ENCODE peak calls at places on chromosomes 7 and 10, in five cellular contexts. Y is adrenal gland, X is ascending aorta, L is hepatocyte, R is cardiac fibroblast. M is an unnamed sample.

GRCh38 chr7:4215176-4215720 is 466.8 kb upstream of the FOXK1 start:
- DNase-seq in L (no peak), R (no peak), Y (no peak), X (no peak), M (no peak)

GRCh38 chr10:112491144-112491543 is 44.1 kb downstream of the VTI1A start:
- DNase-seq in Y (no peak), R (peak), L (no peak), X (no peak), M (no peak)

GRCh38 chr10:63711866-63712716 is 190.9 kb downstream of the REEP3 start:
- DNase-seq in L (peak), Y (peak), R (peak), X (peak), M (peak)

GRCh38 chr7:25288536-25289283 is 60.4 kb upstream of the NPVF start:
- DNase-seq in Y (no peak), L (peak), X (no peak), R (no peak), M (no peak)

GRCh38 chr7:55366461-55367138 is 1.5 kb downstream of the LANCL2 start:
- DNase-seq in X (no peak), R (peak), L (no peak), Y (no peak), M (peak)

GRCh38 chr10:120483006-120483405 is 26.0 kb downstream of the PLPP4 start:
- DNase-seq in L (no peak), R (no peak), Y (no peak), X (no peak), M (no peak)

GRCh38 chr10:49508249-49508648 is 30.7 kb downstream of the ERCC6 start:
- DNase-seq in L (no peak), R (no peak), X (no peak), Y (no peak), M (no peak)

GRCh38 chr10:93138113-93138870 is 64.6 kb downstream of the CYP26A1 start:
- DNase-seq in Y (no peak), X (no peak), L (no peak), R (no peak), M (peak)

GRCh38 chr7:17142831-17143541 is 155.5 kb upstream of the AHR start:
- DNase-seq in X (no peak), L (no peak), Y (no peak), R (peak), M (peak)

GRCh38 chr10:6311700-6312330 is 109.1 kb downstream of the PFKFB3 start:
- DNase-seq in X (no peak), L (no peak), Y (no peak), R (no peak), M (no peak)

GRCh38 chr7:68726386-68726785 is 871.9 kb upstream of the AUTS2 start:
- DNase-seq in Y (peak), R (no peak), X (no peak), L (no peak), M (no peak)

GRCh38 chr7:47601119-47601880 is 19.4 kb upstream of the TNS3 start:
- DNase-seq in L (no peak), X (no peak), R (peak), Y (no peak), M (peak)

GRCh38 chr7:82241371-82241770 is 202.2 kb downstream of the CACNA2D1 start:
- DNase-seq in L (no peak), R (no peak), Y (no peak), X (no peak), M (no peak)

GRCh38 chr10:47401874-47402645 is 18.0 kb upstream of the ZNF488 start:
- DNase-seq in R (no peak), L (no peak), X (no peak), Y (peak), M (no peak)

GRCh38 chr10:49025347-49025983 is 85.8 kb upstream of the LRRC18 start:
- DNase-seq in L (no peak), R (no peak), Y (no peak), X (no peak), M (no peak)

GRCh38 chr7:16739863-16740622 is 13.5 kb upstream of the TSPAN13 start:
- DNase-seq in L (peak), R (peak), Y (peak), X (no peak), M (peak)

GRCh38 chr7:55245271-55245723 is 119.8 kb upstream of the LANCL2 start:
- DNase-seq in Y (no peak), X (no peak), R (peak), L (no peak), M (peak)

GRCh38 chr10:124146491-124146890 is 53.1 kb upstream of the CHST15 start:
- DNase-seq in Y (no peak), X (no peak), L (no peak), R (no peak), M (no peak)

GRCh38 chr7:142516038-142516501 is 233.2 kb upstream of the PRSS1 start:
- DNase-seq in R (peak), Y (no peak), L (peak), X (no peak), M (peak)

GRCh38 chr7:96321041-96321669 is 743 bp downstream of the SLC25A13 start:
- DNase-seq in L (peak), R (peak), X (peak), Y (peak), M (peak)

GRCh38 chr7:96388166-96388565 is 66.3 kb upstream of the SLC25A13 start:
- DNase-seq in Y (no peak), R (peak), L (no peak), X (no peak), M (peak)

GRCh38 chr7:129829677-129830631 is 122.8 kb downstream of the UBE2H start:
- DNase-seq in R (peak), Y (peak), X (no peak), L (peak), M (peak)

GRCh38 chr7:26993816-26994810 is 101.7 kb downstream of the HOXA1 start:
- DNase-seq in R (peak), L (no peak), X (no peak), Y (no peak), M (peak)

GRCh38 chr10:33697016-33697415 is 362.5 kb upstream of the NRP1 start:
- DNase-seq in L (no peak), X (no peak), Y (no peak), R (no peak), M (no peak)

GRCh38 chr7:42338231-42339222 is 101.5 kb upstream of the GLI3 start:
- DNase-seq in Y (no peak), X (no peak), R (peak), L (no peak), M (no peak)

GRCh38 chr7:68133045-68133444 is 1136.4 kb downstream of the TYW1 start:
- DNase-seq in Y (peak), X (no peak), R (no peak), L (no peak), M (no peak)

GRCh38 chr10:50574305-50574704 is 49.5 kb downstream of the SGMS1 start:
- DNase-seq in X (no peak), L (no peak), Y (no peak), R (no peak), M (no peak)
- TF ChIP-seq CTCF in X (no peak), L (no peak), Y (no peak), R (peak), M (no peak)

GRCh38 chr7:133641436-133641835 is 388.6 kb downstream of the EXOC4 start:
- DNase-seq in X (no peak), L (no peak), R (no peak), Y (no peak), M (no peak)
- TF ChIP-seq CTCF in X (no peak), L (no peak), R (no peak), Y (no peak), M (no peak)

GRCh38 chr10:86160890-86161585 is 205.6 kb downstream of the GRID1 start:
- DNase-seq in L (no peak), X (no peak), Y (no peak), R (no peak), M (peak)

GRCh38 chr10:86159797-86160196 is 206.8 kb downstream of the GRID1 start:
- DNase-seq in L (no peak), Y (no peak), X (no peak), R (no peak), M (no peak)

GRCh38 chr10:86163522-86164215 is 202.9 kb downstream of the GRID1 start:
- DNase-seq in Y (no peak), L (peak), X (no peak), R (no peak), M (no peak)

GRCh38 chr10:86162696-86163400 is 203.7 kb downstream of the GRID1 start:
- DNase-seq in R (no peak), L (no peak), Y (no peak), X (no peak), M (no peak)

DNA sequence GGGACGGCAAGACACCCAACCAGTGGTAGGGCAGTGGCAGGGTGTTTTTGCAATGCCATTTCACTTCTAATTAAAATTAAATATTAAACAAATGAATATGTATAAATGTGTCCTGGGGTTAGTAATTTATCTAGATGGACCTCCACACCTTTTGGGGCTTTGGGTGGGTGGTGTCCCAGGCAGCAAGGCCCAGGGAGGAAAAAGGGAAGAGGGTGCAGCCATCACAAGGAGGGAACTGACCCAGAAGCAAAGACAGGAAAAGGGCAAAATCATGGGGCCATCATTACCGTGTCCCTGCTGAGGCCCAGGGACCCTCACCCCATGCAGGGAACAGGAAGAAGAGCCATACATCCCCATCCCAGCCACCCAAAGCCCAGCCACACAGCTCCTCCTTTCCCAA is 204.6 kb downstream of the GRID1 start:
- DNase-seq in L (no peak), R (no peak), Y (no peak), X (no peak), M (no peak)
- TF ChIP-seq CTCF in L (no peak), R (no peak), Y (no peak), X (no peak), M (no peak)

GRCh38 chr7:115117748-115118147 is 195.9 kb downstream of the MDFIC start:
- DNase-seq in L (no peak), R (no peak), X (no peak), Y (no peak), M (no peak)
- TF ChIP-seq CTCF in L (no peak), R (no peak), X (no peak), Y (no peak), M (no peak)

GRCh38 chr7:91780526-91780925 is 100.0 kb downstream of the MTERF1 start:
- DNase-seq in X (no peak), L (no peak), Y (no peak), R (no peak), M (no peak)

GRCh38 chr7:91787923-91788322 is 92.6 kb downstream of the MTERF1 start:
- DNase-seq in X (no peak), Y (no peak), L (no peak), R (no peak), M (no peak)

GRCh38 chr7:91789086-91789485 is 91.4 kb downstream of the MTERF1 start:
- DNase-seq in R (no peak), L (no peak), Y (no peak), X (no peak), M (no peak)

GRCh38 chr7:91789558-91789957 is 90.9 kb downstream of the MTERF1 start:
- DNase-seq in Y (no peak), X (no peak), L (no peak), R (no peak), M (no peak)

DNA sequence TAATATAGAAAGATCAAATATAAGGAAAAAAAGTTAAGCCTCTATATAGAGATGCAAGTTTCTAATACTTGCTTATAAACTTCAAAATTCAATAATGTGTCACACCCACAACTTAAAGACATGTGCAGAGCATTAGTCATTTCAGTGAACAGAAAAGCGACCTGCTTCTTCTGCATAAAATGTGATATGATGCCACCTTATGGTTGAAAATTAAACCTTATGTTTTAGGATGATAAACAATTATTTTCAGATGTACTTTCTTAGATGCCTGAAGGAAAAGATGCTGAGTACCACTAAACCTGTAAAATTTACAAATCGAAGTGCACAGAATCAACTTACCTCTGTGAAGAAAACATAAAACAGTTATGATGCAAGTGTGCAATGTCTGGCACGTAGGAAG is 96.0 kb downstream of the MTERF1 start:
- DNase-seq in R (peak), Y (no peak), L (peak), X (no peak), M (peak)
- TF ChIP-seq CTCF in R (peak), Y (peak), L (peak), X (peak), M (peak)

GRCh38 chr10:94320285-94320914 is 42.3 kb downstream of the NOC3L start:
- DNase-seq in X (no peak), Y (peak), R (peak), L (peak), M (peak)

GRCh38 chr10:94315975-94316464 is 46.7 kb downstream of the NOC3L start:
- DNase-seq in R (peak), Y (no peak), L (peak), X (no peak), M (no peak)

GRCh38 chr10:94310369-94310768 is 52.4 kb downstream of the NOC3L start:
- DNase-seq in Y (no peak), R (no peak), X (no peak), L (peak), M (no peak)

GRCh38 chr10:94314913-94315545 is 47.7 kb downstream of the NOC3L start:
- DNase-seq in Y (no peak), R (peak), X (no peak), L (peak), M (no peak)
- TF ChIP-seq CTCF in Y (no peak), R (no peak), X (no peak), L (no peak), M (no peak)

GRCh38 chr7:147089608-147090007 is 973.0 kb downstream of the CNTNAP2 start:
- DNase-seq in L (no peak), Y (no peak), R (no peak), X (no peak), M (no peak)
- TF ChIP-seq CTCF in L (no peak), Y (no peak), R (no peak), X (no peak), M (no peak)

DNA sequence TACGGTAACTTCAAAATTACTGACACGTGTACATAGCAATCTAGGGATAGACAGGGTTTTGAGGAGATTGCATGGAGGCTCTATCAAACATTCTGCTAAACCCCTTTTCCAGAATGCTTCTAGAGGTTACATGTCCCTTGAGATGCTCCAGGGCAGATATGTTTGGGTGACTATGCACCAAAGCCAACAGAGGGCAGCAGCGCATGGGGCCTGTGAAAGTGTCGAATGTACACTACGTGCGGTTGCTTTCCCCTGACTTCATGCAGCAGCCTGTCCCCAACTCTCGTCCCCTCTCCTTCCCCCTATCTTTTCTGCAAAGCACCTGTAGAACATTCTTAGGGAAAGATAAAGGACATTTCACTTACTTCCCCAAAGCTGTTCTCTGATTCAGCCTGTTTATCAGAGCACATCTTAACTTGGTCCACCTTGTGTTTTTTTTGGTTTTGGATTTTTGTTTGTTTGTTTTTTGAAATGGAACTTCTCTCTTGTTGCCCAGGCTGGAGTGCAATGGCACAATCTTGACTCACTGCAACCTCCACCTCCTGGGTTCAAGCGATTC is 90.2 kb downstream of the UBE3C start:
- DNase-seq in L (peak), Y (no peak), R (peak), X (no peak), M (peak)
- TF ChIP-seq CTCF in L (peak), Y (peak), R (peak), X (peak), M (no peak)

GRCh38 chr7:49099587-49100326 is 175.4 kb downstream of the CDC14C start:
- DNase-seq in Y (no peak), R (no peak), X (no peak), L (peak), M (peak)
- TF ChIP-seq CTCF in Y (no peak), R (no peak), X (no peak), L (peak), M (peak)

GRCh38 chr10:288605-289200 is 153.4 kb downstream of the ZMYND11 start:
- DNase-seq in L (no peak), X (no peak), Y (no peak), R (no peak), M (no peak)

GRCh38 chr10:287029-287428 is 151.8 kb downstream of the ZMYND11 start:
- DNase-seq in R (no peak), L (no peak), Y (no peak), X (no peak), M (no peak)

GRCh38 chr10:290026-290725 is 154.9 kb downstream of the ZMYND11 start:
- DNase-seq in X (no peak), Y (no peak), L (no peak), R (no peak), M (no peak)

GRCh38 chr10:289581-289980 is 154.3 kb downstream of the ZMYND11 start:
- DNase-seq in X (no peak), L (no peak), Y (no peak), R (no peak), M (no peak)

GRCh38 chr10:287814-288213 is 152.6 kb downstream of the ZMYND11 start:
- DNase-seq in Y (no peak), R (peak), X (no peak), L (no peak), M (peak)
- TF ChIP-seq CTCF in Y (no peak), R (peak), X (no peak), L (no peak), M (no peak)